ENCODE peak calls at places on chromosomes 1 and 21, in five cellular contexts. F is gastrocnemius medialis, X is HCT116, H is breast epithelium, I is heart left ventricle. W is an unnamed sample.

GRCh38 chr1:9537863-9538668 is 1.2 kb upstream of the SLC25A33 start:
- DNase-seq in F (no peak), X (no peak), H (peak), I (no peak), W (no peak)

GRCh38 chr1:87392241-87393192 is 63.8 kb downstream of the LMO4 start:
- DNase-seq in F (no peak), X (no peak), H (no peak), I (no peak), W (no peak)

GRCh38 chr1:3668585-3669300 is 16.4 kb downstream of the TP73 start:
- DNase-seq in F (peak), X (peak), H (peak), I (peak), W (no peak)

GRCh38 chr1:213623103-213623581 is 364.6 kb upstream of the PROX1 start:
- DNase-seq in F (peak), X (no peak), H (no peak), I (no peak), W (no peak)

GRCh38 chr1:38190978-38191377 is 144.4 kb upstream of the POU3F1 start:
- DNase-seq in F (no peak), X (no peak), H (no peak), I (no peak), W (no peak)

GRCh38 chr1:4375812-4376211 is 278.6 kb upstream of the AJAP1 start:
- DNase-seq in F (no peak), X (no peak), H (no peak), I (no peak), W (no peak)

GRCh38 chr1:34128186-34128889 is 36.7 kb downstream of the CSMD2 start:
- DNase-seq in F (no peak), X (no peak), H (no peak), I (no peak), W (no peak)

GRCh38 chr1:243325305-243325890 is 69.6 kb downstream of the SDCCAG8 start:
- DNase-seq in F (no peak), X (peak), H (no peak), I (no peak), W (no peak)

GRCh38 chr21:33281101-33281652 is 15.0 kb downstream of the IL10RB start:
- DNase-seq in F (no peak), X (no peak), H (no peak), I (no peak), W (peak)

GRCh38 chr1:3009021-3009420 is 12.2 kb upstream of the ACTRT2 start:
- DNase-seq in F (no peak), X (no peak), H (no peak), I (no peak), W (no peak)

GRCh38 chr1:41783189-41783639 is 135.5 kb downstream of the HIVEP3 start:
- DNase-seq in F (peak), X (peak), H (no peak), I (no peak), W (no peak)

GRCh38 chr1:42442641-42443040 is 13.2 kb downstream of the ZMYND12 start:
- DNase-seq in F (no peak), X (no peak), H (no peak), I (no peak), W (no peak)

GRCh38 chr21:42474982-42475381 is 21.0 kb downstream of the RSPH1 start:
- DNase-seq in F (no peak), X (no peak), H (no peak), I (no peak), W (peak)

GRCh38 chr1:113874017-113874879 is 2.7 kb upstream of the PTPN22 start:
- DNase-seq in F (no peak), X (peak), H (no peak), I (no peak), W (no peak)

GRCh38 chr1:222618880-222619321 is 1.0 kb downstream of the MIA3 start:
- DNase-seq in F (no peak), X (no peak), H (no peak), I (peak), W (no peak)

GRCh38 chr1:60746278-60746761 is 336.0 kb upstream of the NFIA start:
- DNase-seq in F (no peak), X (no peak), H (no peak), I (peak), W (no peak)

GRCh38 chr1:6891781-6892579 is 106.7 kb downstream of the CAMTA1 start:
- DNase-seq in F (no peak), X (no peak), H (no peak), I (no peak), W (no peak)

GRCh38 chr21:28745131-28746055 is 247.3 kb downstream of the LTN1 start:
- DNase-seq in F (peak), X (peak), H (peak), I (peak), W (peak)

GRCh38 chr1:47996406-47997226 is 569 bp downstream of the TRABD2B start:
- DNase-seq in F (no peak), X (no peak), H (no peak), I (peak), W (no peak)

GRCh38 chr1:85697895-85698294 is 10.3 kb downstream of the ZNHIT6 start:
- DNase-seq in F (no peak), X (no peak), H (no peak), I (no peak), W (no peak)

GRCh38 chr1:183570451-183570850 is 19.8 kb downstream of the NCF2 start:
- DNase-seq in F (no peak), X (no peak), H (no peak), I (no peak), W (no peak)

GRCh38 chr21:44440241-44441040 is 14.9 kb upstream of the LRRC3 start:
- DNase-seq in F (peak), X (no peak), H (no peak), I (no peak), W (no peak)

GRCh38 chr1:88237026-88237425 is 447.0 kb upstream of the PKN2 start:
- DNase-seq in F (no peak), X (no peak), H (no peak), I (no peak), W (no peak)

GRCh38 chr1:153652795-153653507 is 5.6 kb upstream of the SNAPIN start:
- DNase-seq in F (peak), X (no peak), H (peak), I (no peak), W (no peak)

GRCh38 chr1:245242989-245243388 is 88.2 kb downstream of the KIF26B start:
- DNase-seq in F (no peak), X (no peak), H (no peak), I (no peak), W (no peak)

GRCh38 chr1:84141177-84142003 is 2.7 kb upstream of the PRKACB start:
- DNase-seq in F (no peak), X (no peak), H (no peak), I (no peak), W (no peak)

GRCh38 chr1:19272064-19272463 is 16.5 kb downstream of the AKR7A3 start:
- DNase-seq in F (no peak), X (no peak), H (no peak), I (no peak), W (no peak)

GRCh38 chr1:19274636-19275035 is 13.9 kb downstream of the AKR7A3 start:
- DNase-seq in F (no peak), X (no peak), H (no peak), I (no peak), W (no peak)

GRCh38 chr1:19268445-19268844 is 16.8 kb downstream of the MRTO4 start:
- DNase-seq in F (no peak), X (no peak), H (no peak), I (no peak), W (no peak)

DNA sequence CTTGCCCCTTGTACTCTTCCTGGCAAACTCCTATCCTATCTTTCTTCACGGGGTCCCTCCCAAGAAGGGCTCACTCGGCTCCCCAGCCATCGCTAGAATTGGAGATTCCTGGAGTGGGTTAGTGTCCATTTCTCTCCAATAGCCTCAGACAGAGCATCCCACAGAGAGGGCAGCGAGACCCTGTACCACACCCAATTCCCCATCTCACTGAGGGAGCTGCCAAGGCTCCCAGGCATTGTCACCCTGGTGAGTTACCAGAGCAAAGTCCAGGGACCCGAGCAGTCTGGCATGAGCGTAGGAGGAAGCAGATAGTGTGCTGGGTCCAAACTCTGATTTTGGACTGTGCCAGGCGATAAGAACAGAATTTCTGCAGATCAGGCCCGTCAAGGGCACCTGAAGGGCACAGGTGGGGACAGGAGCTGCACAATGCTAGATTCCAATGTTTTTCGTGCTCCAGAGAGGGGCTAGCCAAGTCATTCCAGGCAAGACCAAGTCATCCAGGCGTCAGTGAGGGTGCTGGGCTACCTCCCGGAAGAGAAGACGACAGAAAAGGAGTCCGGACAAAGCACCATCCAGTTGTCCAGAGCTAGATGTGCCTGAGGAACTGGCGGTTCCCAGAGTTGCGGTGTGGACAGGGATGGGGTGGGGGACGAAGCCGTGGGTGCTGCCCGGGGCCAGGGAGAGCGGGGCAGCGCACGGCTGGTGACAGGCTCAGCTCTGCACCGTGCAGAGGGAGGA is 15.3 kb downstream of the AKR7A3 start:
- DNase-seq in F (no peak), X (no peak), H (no peak), I (no peak), W (no peak)
- TF ChIP-seq POLR2A in F (no peak), X (no peak), H (no peak), I (no peak), W (no peak)

GRCh38 chr1:161020573-161021167 is at the start of gene F11R:
- DNase-seq in F (peak), X (no peak), H (peak), I (peak), W (peak)
- TF ChIP-seq CTCF in F (no peak), X (peak), H (peak), I (no peak), W (no peak)

DNA sequence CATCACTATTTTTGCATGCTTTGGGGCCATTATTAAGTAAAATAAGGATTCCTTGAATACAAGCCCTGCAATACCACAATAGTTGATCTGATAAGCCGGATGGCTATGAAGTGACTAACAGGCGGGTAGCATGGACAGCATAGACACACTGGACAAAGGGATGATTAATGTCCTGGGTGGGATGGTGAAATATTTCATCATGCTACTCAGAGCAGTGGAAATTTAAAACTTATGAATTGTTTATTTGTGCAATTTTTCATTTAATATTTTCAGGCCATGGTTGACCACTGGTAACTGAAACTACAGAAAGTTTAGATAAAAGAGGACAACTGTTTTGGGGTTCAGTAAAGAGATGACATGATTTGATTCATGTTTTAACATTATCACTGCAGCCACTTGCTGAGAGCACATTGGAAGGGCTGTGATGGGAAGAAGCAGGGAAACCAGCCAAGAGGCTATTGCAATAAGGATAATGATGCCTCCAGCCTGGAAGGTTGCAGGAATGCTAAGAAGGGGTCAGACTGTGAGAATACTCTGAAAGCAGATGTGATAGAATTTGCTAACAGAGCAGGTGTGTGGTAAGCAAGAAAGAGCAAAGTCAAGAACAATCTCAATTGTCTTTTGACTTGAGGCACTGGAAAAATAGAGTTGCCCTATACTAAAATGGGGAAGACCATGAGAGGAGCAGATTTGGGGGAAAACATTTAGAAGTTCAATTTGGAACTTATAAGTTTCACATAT is 62.5 kb upstream of the TNFSF4 start:
- DNase-seq in F (no peak), X (peak), H (no peak), I (no peak), W (no peak)
- H3K4me3 ChIP-seq in F (no peak), X (no peak), H (no peak), I (no peak), W (no peak)

DNA sequence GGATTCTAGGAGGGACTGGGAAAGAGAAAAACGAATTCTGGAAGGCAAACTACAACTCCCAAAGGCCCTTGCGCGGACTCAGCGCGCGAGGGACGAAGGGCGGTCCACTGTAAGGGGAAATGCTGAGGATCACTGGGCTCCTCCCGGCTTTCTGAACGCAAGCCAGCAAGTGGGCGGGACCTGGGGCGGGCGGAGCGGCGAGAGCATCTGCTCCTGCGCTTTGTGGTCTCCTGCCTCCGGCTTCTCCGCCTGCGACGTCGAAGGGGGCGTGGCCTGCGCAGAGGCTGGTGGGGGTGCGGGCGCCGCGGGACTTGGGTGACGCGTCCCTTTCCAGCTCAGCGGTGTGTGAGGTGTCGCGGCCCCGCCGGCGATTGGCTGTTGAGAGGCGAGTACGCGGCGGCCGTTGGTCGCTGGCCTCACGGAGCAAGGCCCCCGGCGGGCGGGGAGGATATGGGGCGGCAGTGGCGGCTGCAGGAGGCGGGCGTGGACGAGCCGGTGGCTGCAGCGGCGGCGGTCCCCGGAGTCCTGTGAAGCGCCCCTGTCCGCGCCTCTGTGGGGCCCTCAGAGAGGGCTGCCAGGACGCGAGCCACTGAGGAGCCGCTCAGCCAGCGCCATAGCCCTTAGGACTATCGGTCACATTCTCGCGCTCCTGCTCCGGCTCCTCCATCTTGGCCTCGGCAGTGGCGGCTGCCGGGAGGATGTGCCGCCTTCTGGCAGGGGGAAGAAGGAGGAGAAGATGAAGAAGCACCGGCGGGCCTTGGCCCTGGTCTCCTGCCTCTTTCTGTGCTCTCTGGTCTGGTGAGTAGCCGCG is at the start of gene SUCO:
- DNase-seq in F (peak), X (peak), H (peak), I (peak), W (peak)
- TF ChIP-seq POLR2A in F (peak), X (no peak), H (peak), I (peak), W (no peak)

GRCh38 chr1:68376441-68376840 is 73.3 kb downstream of the RPE65 start:
- DNase-seq in F (no peak), X (no peak), H (no peak), I (no peak), W (no peak)

GRCh38 chr1:68370101-68370915 is 79.4 kb downstream of the RPE65 start:
- DNase-seq in F (no peak), X (no peak), H (no peak), I (no peak), W (no peak)

GRCh38 chr1:68375919-68376318 is 73.8 kb downstream of the RPE65 start:
- DNase-seq in F (no peak), X (no peak), H (no peak), I (no peak), W (no peak)

GRCh38 chr1:68373173-68373572 is 76.6 kb downstream of the RPE65 start:
- DNase-seq in F (no peak), X (no peak), H (no peak), I (no peak), W (no peak)

DNA sequence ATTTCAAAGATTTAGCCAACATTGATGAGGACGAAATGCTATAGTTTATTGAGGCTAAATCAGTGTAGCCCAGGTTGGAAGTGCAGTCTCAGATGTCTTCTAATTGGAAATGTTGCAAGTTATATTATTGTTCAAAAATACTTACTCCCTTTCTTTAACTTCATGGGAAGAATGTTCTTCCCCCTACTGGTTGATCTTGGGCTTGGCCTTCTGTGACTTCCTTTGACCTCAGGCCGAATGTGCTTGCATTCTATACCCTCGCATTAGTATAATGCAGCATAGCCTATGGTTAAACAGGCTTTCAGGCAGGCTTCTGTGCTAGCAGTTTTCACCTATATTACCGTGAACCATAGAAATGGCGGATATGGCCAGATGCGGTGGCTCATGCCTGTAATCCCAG is 77.3 kb downstream of the RPE65 start:
- DNase-seq in F (no peak), X (no peak), H (no peak), I (no peak), W (no peak)
- TF ChIP-seq CTCF in F (no peak), X (peak), H (no peak), I (no peak), W (no peak)